ENCODE peak calls at places on chromosome 7, in six cellular contexts. M, I, E, P, Y and V are unnamed samples.

GRCh38 chr7:113796557-113796956 is 122.3 kb downstream of the PPP1R3A start:
- DNase-seq in M (peak; percentile 13), I (no peak), E (peak; percentile 67), P (no peak), Y (no peak), V (no peak)

GRCh38 chr7:29921404-29922010 is 68.1 kb downstream of the SCRN1 start:
- DNase-seq in M (peak; percentile 86), I (peak; percentile 81), E (peak; percentile 67), P (peak; percentile 56), Y (peak; percentile 58), V (peak; percentile 73)

GRCh38 chr7:18175801-18176450 is 148.3 kb upstream of the PRPS1L1 start:
- DNase-seq in M (no peak), I (no peak), E (no peak), P (no peak), Y (no peak), V (peak; percentile 32)

GRCh38 chr7:55280031-55280454 is 85.1 kb upstream of the LANCL2 start:
- DNase-seq in M (peak; percentile 93), I (peak; percentile 81), E (peak; percentile 83), P (peak; percentile 72), Y (peak; percentile 72), V (peak; percentile 83)

GRCh38 chr7:95607477-95608010 is 11.2 kb upstream of the PDK4 start:
- DNase-seq in M (no peak), I (no peak), E (peak; percentile 27), P (no peak), Y (no peak), V (no peak)

GRCh38 chr7:158818325-158819213 is 10.7 kb downstream of the ESYT2 start:
- DNase-seq in M (peak; percentile 64), I (peak; percentile 86), E (peak; percentile 98), P (peak; percentile 99), Y (peak; percentile 86), V (peak; percentile 92)

GRCh38 chr7:19377611-19378339 is 232.6 kb upstream of the FERD3L start:
- DNase-seq in M (no peak), I (peak; percentile 1), E (peak; percentile 40), P (no peak), Y (no peak), V (peak; percentile 19)

GRCh38 chr7:94701555-94701973 is 45.6 kb upstream of the SGCE start:
- DNase-seq in M (peak; percentile 65), I (no peak), E (peak; percentile 48), P (peak; percentile 36), Y (no peak), V (peak; percentile 71)

GRCh38 chr7:77391230-77391629 is 24.9 kb downstream of the GSAP start:
- DNase-seq in M (no peak), I (no peak), E (no peak), P (no peak), Y (peak; percentile 49), V (no peak)

GRCh38 chr7:84455788-84456187 is 261.2 kb upstream of the SEMA3A start:
- DNase-seq in M (no peak), I (no peak), E (peak; percentile 31), P (no peak), Y (no peak), V (peak; percentile 22)

GRCh38 chr7:88151119-88151790 is 68.6 kb downstream of the SRI start:
- DNase-seq in M (no peak), I (no peak), E (no peak), P (no peak), Y (no peak), V (no peak)

GRCh38 chr7:159127691-159128642 is 16.7 kb downstream of the VIPR2 start:
- DNase-seq in M (no peak), I (no peak), E (no peak), P (no peak), Y (no peak), V (no peak)

GRCh38 chr7:48074231-48074654 is 14.8 kb upstream of the UPP1 start:
- DNase-seq in M (no peak), I (no peak), E (peak; percentile 65), P (no peak), Y (no peak), V (peak; percentile 22)

GRCh38 chr7:126535176-126535575 is 717.6 kb downstream of the GRM8 start:
- DNase-seq in M (no peak), I (no peak), E (no peak), P (no peak), Y (no peak), V (no peak)

GRCh38 chr7:26490631-26491624 is 199.3 kb downstream of the SNX10 start:
- DNase-seq in M (no peak), I (peak; percentile 55), E (no peak), P (peak; percentile 9), Y (no peak), V (peak; percentile 9)

GRCh38 chr7:130129099-130129498 is 58.8 kb downstream of the KLHDC10 start:
- DNase-seq in M (no peak), I (no peak), E (no peak), P (no peak), Y (no peak), V (no peak)

GRCh38 chr7:70571403-70571911 is 560.5 kb upstream of the GALNT17 start:
- DNase-seq in M (no peak), I (no peak), E (peak; percentile 61), P (no peak), Y (no peak), V (no peak)

GRCh38 chr7:41637051-41637450 is 65.8 kb downstream of the INHBA start:
- DNase-seq in M (no peak), I (no peak), E (peak; percentile 46), P (no peak), Y (no peak), V (peak; percentile 25)

GRCh38 chr7:5690931-5691461 is 90.5 kb downstream of the RNF216 start:
- DNase-seq in M (no peak), I (no peak), E (peak; percentile 51), P (no peak), Y (no peak), V (no peak)

GRCh38 chr7:149297034-149297755 is 35.2 kb downstream of the ZNF783 start:
- DNase-seq in M (no peak), I (no peak), E (no peak), P (no peak), Y (no peak), V (no peak)

GRCh38 chr7:45292481-45292880 is 134.9 kb downstream of the RAMP3 start:
- DNase-seq in M (no peak), I (peak; percentile 30), E (no peak), P (no peak), Y (no peak), V (no peak)

GRCh38 chr7:13067036-13067435 is 379.6 kb downstream of the ARL4A start:
- DNase-seq in M (peak; percentile 11), I (no peak), E (no peak), P (no peak), Y (no peak), V (no peak)

GRCh38 chr7:73434701-73435069 is 1.1 kb downstream of the FZD9 start:
- DNase-seq in M (no peak), I (no peak), E (no peak), P (no peak), Y (no peak), V (no peak)

GRCh38 chr7:137916980-137917645 is 70.3 kb upstream of the DGKI start:
- DNase-seq in M (no peak), I (no peak), E (no peak), P (no peak), Y (no peak), V (no peak)
- H3K4me2 ChIP-seq in M (no peak overlapping the region), I (no peak overlapping the region), E (no peak overlapping the region), P (no peak overlapping the region), Y (no peak overlapping the region), V (no peak overlapping the region)

DNA sequence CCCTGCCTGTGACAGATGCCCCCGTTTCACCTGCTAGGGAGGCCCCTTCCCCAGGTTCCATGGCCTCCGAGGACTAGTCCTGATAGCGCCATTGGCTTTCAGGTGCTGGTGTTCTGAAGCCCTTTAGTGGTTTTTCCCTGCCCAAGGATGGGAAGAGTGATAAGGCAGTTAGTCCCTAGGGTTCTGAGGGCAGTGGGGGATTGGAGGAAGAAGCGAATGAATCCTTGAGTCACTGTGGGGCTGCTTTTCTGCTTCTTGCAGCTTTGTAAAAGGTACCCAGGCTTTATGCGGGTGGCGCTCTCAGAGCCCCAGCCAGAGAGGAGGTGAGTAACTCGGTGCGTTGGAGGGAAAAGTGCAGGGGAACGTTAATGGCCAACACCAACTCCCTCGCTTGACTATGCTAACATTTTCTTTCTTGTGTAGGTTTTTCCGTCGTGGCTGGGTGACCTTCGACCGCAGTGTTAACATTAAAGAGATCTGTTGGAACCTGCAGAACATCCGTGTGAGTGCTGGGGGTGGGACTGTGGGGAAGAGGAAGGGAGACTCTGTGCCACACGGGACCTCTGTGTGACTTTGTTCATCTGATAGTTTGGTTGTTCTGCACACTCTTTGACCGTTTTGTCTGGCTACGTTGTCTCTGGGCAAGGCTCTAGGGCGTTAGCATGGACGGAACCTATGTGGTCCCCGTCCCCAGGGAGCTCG is 3.9 kb downstream of the UFSP1 start:
- DNase-seq in M (no peak), I (no peak), E (no peak), P (no peak), Y (no peak), V (no peak)
- H3F3A ChIP-seq in M (peaks cover 58% of the 10 kb centered on the region), I (peaks cover 48% of the 10 kb centered on the region), E (peaks cover 26% of the 10 kb centered on the region), P (peaks cover 48% of the 10 kb centered on the region), Y (peaks cover 12% of the 10 kb centered on the region), V (no peaks in the 10 kb centered on the region)

GRCh38 chr7:99098824-99099498 is 44.9 kb downstream of the SMURF1 start:
- DNase-seq in M (peak; percentile 86), I (no peak), E (peak; percentile 71), P (peak; percentile 31), Y (no peak), V (peak; percentile 56)

GRCh38 chr7:99097730-99098129 is 46.2 kb downstream of the SMURF1 start:
- DNase-seq in M (no peak), I (no peak), E (no peak), P (no peak), Y (no peak), V (no peak)

GRCh38 chr7:99099499-99100077 is 44.3 kb downstream of the SMURF1 start:
- DNase-seq in M (no peak), I (no peak), E (peak; percentile 61), P (no peak), Y (no peak), V (no peak)

GRCh38 chr7:99096124-99096887 is 47.6 kb downstream of the SMURF1 start:
- DNase-seq in M (no peak), I (no peak), E (no peak), P (no peak), Y (peak; percentile 66), V (no peak)

GRCh38 chr7:99098317-99098823 is 45.5 kb downstream of the SMURF1 start:
- DNase-seq in M (no peak), I (no peak), E (peak; percentile 25), P (no peak), Y (no peak), V (no peak)
- H3K9me2 ChIP-seq in M (no peaks in the 10 kb centered on the region), I (no peaks in the 10 kb centered on the region), E (no peaks in the 10 kb centered on the region), P (no peaks in the 10 kb centered on the region), Y (no peaks in the 10 kb centered on the region), V (no peaks in the 10 kb centered on the region)

DNA sequence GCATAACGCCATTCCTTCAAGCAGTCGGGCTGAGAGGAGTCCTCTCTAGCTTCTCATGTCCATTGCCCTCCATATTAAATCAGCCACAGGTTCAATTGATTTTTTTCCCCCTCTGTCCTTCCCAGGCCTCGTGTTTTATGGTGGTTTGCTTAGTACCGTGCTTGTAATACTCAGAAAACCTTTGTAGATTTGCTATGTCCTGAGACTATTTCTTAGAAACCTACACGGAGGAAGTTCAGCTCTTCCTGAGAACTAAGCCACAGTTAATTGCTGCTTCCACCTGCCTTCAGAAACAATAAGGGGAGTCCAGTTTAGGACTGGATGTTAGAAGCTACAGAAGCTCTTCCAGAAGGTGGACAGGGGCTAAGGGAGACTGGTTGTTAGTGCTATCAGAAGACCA is 179.0 kb downstream of the CREB5 start:
- DNase-seq in M (no peak), I (no peak), E (no peak), P (no peak), Y (no peak), V (no peak)
- H3K4me2 ChIP-seq in M (no peak overlapping the region), I (no peak overlapping the region), E (no peak overlapping the region), P (no peak overlapping the region), Y (no peak overlapping the region), V (no peak overlapping the region)